ENCODE peak calls at places on chromosomes 16 and 17, in nine cellular contexts. V, E, T, Q, C, S, N, M and D are unnamed samples.

GRCh38 chr17:78475211-78475610 is 96.8 kb downstream of the PGS1 start:
- DNase-seq in M (no peak), C (no peak), V (no peak), E (no peak), S (no peak), Q (no peak), T (no peak), N (no peak), D (no peak)

GRCh38 chr17:78538033-78538776 is 39.0 kb downstream of the DNAH17 start:
- DNase-seq in Q (no peak), V (no peak), S (no peak), N (peak; percentile 28), T (no peak), C (no peak), M (no peak), E (no peak), D (no peak)

GRCh38 chr16:76059186-76059585 is 218.0 kb upstream of the CNTNAP4 start:
- DNase-seq in S (no peak), C (no peak), Q (no peak), V (no peak), T (no peak), N (no peak), M (no peak), E (no peak), D (no peak)

GRCh38 chr16:4338125-4338582 is 13.0 kb downstream of the PAM16 start:
- DNase-seq in T (no peak), N (no peak), S (no peak), Q (no peak), V (no peak), M (no peak), E (no peak), C (no peak), D (no peak)

GRCh38 chr17:76383645-76384221 is 676 bp upstream of the SPHK1 start:
- DNase-seq in V (no peak), C (peak; percentile 63), M (no peak), N (peak; percentile 63), S (no peak), Q (no peak), T (no peak), E (no peak), D (peak; percentile 84)

GRCh38 chr16:89139907-89140361 is 31.6 kb upstream of the CDH15 start:
- DNase-seq in M (no peak), Q (no peak), T (no peak), E (no peak), C (no peak), S (no peak), N (no peak), V (no peak), D (no peak)

GRCh38 chr17:8629371-8630226 is 926 bp downstream of the MYH10 start:
- DNase-seq in T (no peak), N (peak; percentile 36), M (no peak), Q (no peak), V (no peak), S (no peak), C (peak; percentile 56), E (no peak), D (peak; percentile 44)

GRCh38 chr17:15319461-15319860 is 21.9 kb downstream of the TEKT3 start:
- DNase-seq in E (no peak), N (no peak), S (no peak), V (no peak), C (no peak), Q (no peak), M (no peak), T (no peak), D (no peak)

GRCh38 chr16:3188675-3188924 is 596 bp downstream of the OR1F1 start:
- DNase-seq in N (no peak), T (no peak), C (no peak), M (no peak), V (no peak), Q (no peak), S (no peak), E (no peak), D (no peak)

GRCh38 chr17:49512296-49513043 is 17.4 kb downstream of the NGFR start:
- DNase-seq in T (no peak), N (no peak), S (no peak), M (no peak), E (no peak), Q (no peak), V (no peak), C (peak; percentile 26), D (no peak)